ENCODE peak calls at places on chromosome 16, in eight cellular contexts. One of them, this sample, is unnamed.

GRCh38 chr16:12293017-12293618 is 316.6 kb downstream of the SNX29 start:
- DNase-seq in fibroblast of pulmonary artery: no peak
- DNase-seq in NCI-H1048: no peak
- DNase-seq in transverse colon: no peak
- DNase-seq in mesothelial cell of epicardium: no peak
- DNase-seq in A549: no peak
- DNase-seq in CD4-positive, alpha-beta T cell: no peak
- DNase-seq in ACHN: no peak
- DNase-seq in this sample: no peak

GRCh38 chr16:77723108-77723514 is 797 bp downstream of the NUDT7 start:
- DNase-seq in fibroblast of pulmonary artery: peak; percentile 74
- DNase-seq in NCI-H1048: no peak
- DNase-seq in transverse colon: peak; percentile 21
- DNase-seq in mesothelial cell of epicardium: no peak
- DNase-seq in A549: no peak
- DNase-seq in CD4-positive, alpha-beta T cell: no peak
- DNase-seq in ACHN: peak; percentile 40
- DNase-seq in this sample: no peak

GRCh38 chr16:68802190-68802589 is 41.1 kb upstream of the TANGO6 start:
- DNase-seq in fibroblast of pulmonary artery: peak; percentile 83
- DNase-seq in NCI-H1048: no peak
- DNase-seq in transverse colon: no peak
- DNase-seq in mesothelial cell of epicardium: no peak
- DNase-seq in A549: no peak
- DNase-seq in CD4-positive, alpha-beta T cell: no peak
- DNase-seq in ACHN: no peak
- DNase-seq in this sample: no peak

GRCh38 chr16:57132470-57132869 is 40.1 kb downstream of the CPNE2 start:
- DNase-seq in fibroblast of pulmonary artery: no peak
- DNase-seq in NCI-H1048: no peak
- DNase-seq in transverse colon: peak; percentile 90
- DNase-seq in mesothelial cell of epicardium: no peak
- DNase-seq in A549: no peak
- DNase-seq in CD4-positive, alpha-beta T cell: no peak
- DNase-seq in ACHN: no peak
- DNase-seq in this sample: no peak

GRCh38 chr16:89033796-89034572 is 57.0 kb upstream of the CBFA2T3 start:
- DNase-seq in fibroblast of pulmonary artery: no peak
- DNase-seq in NCI-H1048: no peak
- DNase-seq in transverse colon: no peak
- DNase-seq in mesothelial cell of epicardium: no peak
- DNase-seq in A549: no peak
- DNase-seq in CD4-positive, alpha-beta T cell: no peak
- DNase-seq in ACHN: no peak
- DNase-seq in this sample: no peak

GRCh38 chr16:30010817-30011504 is at the start of gene DOC2A:
- DNase-seq in fibroblast of pulmonary artery: no peak
- DNase-seq in NCI-H1048: no peak
- DNase-seq in transverse colon: no peak
- DNase-seq in mesothelial cell of epicardium: peak; percentile 65
- DNase-seq in A549: no peak
- DNase-seq in CD4-positive, alpha-beta T cell: peak; percentile 26
- DNase-seq in ACHN: no peak
- DNase-seq in this sample: no peak

GRCh38 chr16:4593069-4593468 is 21.6 kb downstream of the UBALD1 start:
- DNase-seq in fibroblast of pulmonary artery: no peak
- DNase-seq in NCI-H1048: no peak
- DNase-seq in transverse colon: no peak
- DNase-seq in mesothelial cell of epicardium: no peak
- DNase-seq in A549: no peak
- DNase-seq in CD4-positive, alpha-beta T cell: no peak
- DNase-seq in ACHN: no peak
- DNase-seq in this sample: no peak

GRCh38 chr16:69316595-69317034 is 5.5 kb downstream of the VPS4A start:
- DNase-seq in fibroblast of pulmonary artery: no peak
- DNase-seq in NCI-H1048: no peak
- DNase-seq in transverse colon: no peak
- DNase-seq in mesothelial cell of epicardium: no peak
- DNase-seq in A549: no peak
- DNase-seq in CD4-positive, alpha-beta T cell: no peak
- DNase-seq in ACHN: no peak
- DNase-seq in this sample: no peak

GRCh38 chr16:30372037-30372712 is 1.9 kb upstream of the TBC1D10B start:
- DNase-seq in fibroblast of pulmonary artery: no peak
- DNase-seq in NCI-H1048: no peak
- DNase-seq in transverse colon: no peak
- DNase-seq in mesothelial cell of epicardium: no peak
- DNase-seq in A549: no peak
- DNase-seq in CD4-positive, alpha-beta T cell: no peak
- DNase-seq in ACHN: no peak
- DNase-seq in this sample: no peak

GRCh38 chr16:17563340-17563739 is 92.6 kb upstream of the XYLT1 start:
- DNase-seq in fibroblast of pulmonary artery: no peak
- DNase-seq in NCI-H1048: no peak
- DNase-seq in transverse colon: no peak
- DNase-seq in mesothelial cell of epicardium: no peak
- DNase-seq in A549: no peak
- DNase-seq in CD4-positive, alpha-beta T cell: no peak
- DNase-seq in ACHN: no peak
- DNase-seq in this sample: no peak

GRCh38 chr16:66342294-66342900 is 24.1 kb upstream of the CDH5 start:
- DNase-seq in fibroblast of pulmonary artery: peak; percentile 39
- DNase-seq in NCI-H1048: no peak
- DNase-seq in transverse colon: no peak
- DNase-seq in mesothelial cell of epicardium: no peak
- DNase-seq in A549: peak; percentile 43
- DNase-seq in CD4-positive, alpha-beta T cell: no peak
- DNase-seq in ACHN: peak; percentile 39
- DNase-seq in this sample: no peak

GRCh38 chr16:82061861-82062525 is 26.9 kb downstream of the HSD17B2 start:
- DNase-seq in fibroblast of pulmonary artery: peak; percentile 37
- DNase-seq in NCI-H1048: no peak
- DNase-seq in transverse colon: no peak
- DNase-seq in mesothelial cell of epicardium: no peak
- DNase-seq in A549: peak; percentile 57
- DNase-seq in CD4-positive, alpha-beta T cell: no peak
- DNase-seq in ACHN: peak; percentile 60
- DNase-seq in this sample: no peak

GRCh38 chr16:15980329-15980728 is 30.9 kb downstream of the ABCC1 start:
- DNase-seq in fibroblast of pulmonary artery: no peak
- DNase-seq in NCI-H1048: no peak
- DNase-seq in transverse colon: no peak
- DNase-seq in mesothelial cell of epicardium: no peak
- DNase-seq in A549: no peak
- DNase-seq in CD4-positive, alpha-beta T cell: no peak
- DNase-seq in ACHN: no peak
- DNase-seq in this sample: no peak

GRCh38 chr16:75070055-75070841 is 46.3 kb downstream of the LDHD start:
- DNase-seq in fibroblast of pulmonary artery: no peak
- DNase-seq in NCI-H1048: no peak
- DNase-seq in transverse colon: no peak
- DNase-seq in mesothelial cell of epicardium: no peak
- DNase-seq in A549: peak; percentile 35
- DNase-seq in CD4-positive, alpha-beta T cell: no peak
- DNase-seq in ACHN: no peak
- DNase-seq in this sample: no peak

GRCh38 chr16:13316008-13316407 is 414.6 kb downstream of the SHISA9 start:
- DNase-seq in fibroblast of pulmonary artery: no peak
- DNase-seq in NCI-H1048: no peak
- DNase-seq in transverse colon: no peak
- DNase-seq in mesothelial cell of epicardium: no peak
- DNase-seq in A549: no peak
- DNase-seq in CD4-positive, alpha-beta T cell: no peak
- DNase-seq in ACHN: peak; percentile 13
- DNase-seq in this sample: peak; percentile 82

GRCh38 chr16:73717266-73718057 is 579.2 kb upstream of the PSMD7 start:
- DNase-seq in fibroblast of pulmonary artery: no peak
- DNase-seq in NCI-H1048: no peak
- DNase-seq in transverse colon: no peak
- DNase-seq in mesothelial cell of epicardium: no peak
- DNase-seq in A549: no peak
- DNase-seq in CD4-positive, alpha-beta T cell: no peak
- DNase-seq in ACHN: no peak
- DNase-seq in this sample: no peak

GRCh38 chr16:23400387-23400930 is 52.5 kb downstream of the COG7 start:
- DNase-seq in fibroblast of pulmonary artery: no peak
- DNase-seq in NCI-H1048: no peak
- DNase-seq in transverse colon: no peak
- DNase-seq in mesothelial cell of epicardium: no peak
- DNase-seq in A549: no peak
- DNase-seq in CD4-positive, alpha-beta T cell: no peak
- DNase-seq in ACHN: no peak
- DNase-seq in this sample: no peak

GRCh38 chr16:66250686-66251405 is 115.6 kb upstream of the CDH5 start:
- DNase-seq in fibroblast of pulmonary artery: peak; percentile 92
- DNase-seq in NCI-H1048: no peak
- DNase-seq in transverse colon: peak; percentile 48
- DNase-seq in mesothelial cell of epicardium: no peak
- DNase-seq in A549: no peak
- DNase-seq in CD4-positive, alpha-beta T cell: no peak
- DNase-seq in ACHN: no peak
- DNase-seq in this sample: no peak

GRCh38 chr16:46690281-46691178 is 1.1 kb downstream of the ORC6 start:
- DNase-seq in fibroblast of pulmonary artery: peak; percentile 49
- DNase-seq in NCI-H1048: no peak
- DNase-seq in transverse colon: peak; percentile 38
- DNase-seq in mesothelial cell of epicardium: no peak
- DNase-seq in A549: no peak
- DNase-seq in CD4-positive, alpha-beta T cell: no peak
- DNase-seq in ACHN: no peak
- DNase-seq in this sample: no peak

GRCh38 chr16:10728035-10728462 is 15.6 kb upstream of the NUBP1 start:
- DNase-seq in fibroblast of pulmonary artery: no peak
- DNase-seq in NCI-H1048: no peak
- DNase-seq in transverse colon: peak; percentile 42
- DNase-seq in mesothelial cell of epicardium: no peak
- DNase-seq in A549: no peak
- DNase-seq in CD4-positive, alpha-beta T cell: no peak
- DNase-seq in ACHN: no peak
- DNase-seq in this sample: no peak

GRCh38 chr16:31513126-31513525 is 4.9 kb upstream of the RUSF1 start:
- DNase-seq in fibroblast of pulmonary artery: peak; percentile 42
- DNase-seq in NCI-H1048: no peak
- DNase-seq in transverse colon: no peak
- DNase-seq in mesothelial cell of epicardium: no peak
- DNase-seq in A549: peak; percentile 18
- DNase-seq in CD4-positive, alpha-beta T cell: no peak
- DNase-seq in ACHN: peak; percentile 98
- DNase-seq in this sample: peak; percentile 11

GRCh38 chr16:85348921-85349334 is 236.7 kb upstream of the CIBAR2 start:
- DNase-seq in fibroblast of pulmonary artery: no peak
- DNase-seq in NCI-H1048: no peak
- DNase-seq in transverse colon: no peak
- DNase-seq in mesothelial cell of epicardium: no peak
- DNase-seq in A549: no peak
- DNase-seq in CD4-positive, alpha-beta T cell: no peak
- DNase-seq in ACHN: no peak
- DNase-seq in this sample: no peak

GRCh38 chr16:74892574-74893461 is 92.1 kb downstream of the WDR59 start:
- DNase-seq in fibroblast of pulmonary artery: no peak
- DNase-seq in NCI-H1048: no peak
- DNase-seq in transverse colon: no peak
- DNase-seq in mesothelial cell of epicardium: no peak
- DNase-seq in A549: no peak
- DNase-seq in CD4-positive, alpha-beta T cell: no peak
- DNase-seq in ACHN: no peak
- DNase-seq in this sample: no peak

GRCh38 chr16:19817875-19818274 is 66.8 kb downstream of the GPRC5B start:
- DNase-seq in fibroblast of pulmonary artery: no peak
- DNase-seq in NCI-H1048: no peak
- DNase-seq in transverse colon: no peak
- DNase-seq in mesothelial cell of epicardium: no peak
- DNase-seq in A549: no peak
- DNase-seq in CD4-positive, alpha-beta T cell: no peak
- DNase-seq in ACHN: no peak
- DNase-seq in this sample: no peak

GRCh38 chr16:87733190-87733589 is 32.6 kb downstream of the KLHDC4 start:
- DNase-seq in fibroblast of pulmonary artery: no peak
- DNase-seq in NCI-H1048: no peak
- DNase-seq in transverse colon: peak; percentile 17
- DNase-seq in mesothelial cell of epicardium: no peak
- DNase-seq in A549: no peak
- DNase-seq in CD4-positive, alpha-beta T cell: no peak
- DNase-seq in ACHN: no peak
- DNase-seq in this sample: no peak

GRCh38 chr16:11755022-11755760 is 12.5 kb upstream of the TXNDC11 start:
- DNase-seq in fibroblast of pulmonary artery: no peak
- DNase-seq in NCI-H1048: no peak
- DNase-seq in transverse colon: no peak
- DNase-seq in mesothelial cell of epicardium: no peak
- DNase-seq in A549: peak; percentile 47
- DNase-seq in CD4-positive, alpha-beta T cell: no peak
- DNase-seq in ACHN: peak; percentile 39
- DNase-seq in this sample: peak; percentile 27

GRCh38 chr16:4558026-4558425 is 1.9 kb downstream of the C16orf96 start:
- DNase-seq in fibroblast of pulmonary artery: no peak
- DNase-seq in NCI-H1048: no peak
- DNase-seq in transverse colon: no peak
- DNase-seq in mesothelial cell of epicardium: no peak
- DNase-seq in A549: no peak
- DNase-seq in CD4-positive, alpha-beta T cell: no peak
- DNase-seq in ACHN: no peak
- DNase-seq in this sample: no peak

GRCh38 chr16:80682435-80683070 is 121.8 kb downstream of the CDYL2 start:
- DNase-seq in fibroblast of pulmonary artery: peak; percentile 76
- DNase-seq in NCI-H1048: no peak
- DNase-seq in transverse colon: no peak
- DNase-seq in mesothelial cell of epicardium: no peak
- DNase-seq in A549: no peak
- DNase-seq in CD4-positive, alpha-beta T cell: no peak
- DNase-seq in ACHN: no peak
- DNase-seq in this sample: no peak

GRCh38 chr16:73019456-73020362 is 28.2 kb downstream of the ZFHX3 start:
- DNase-seq in fibroblast of pulmonary artery: peak; percentile 88
- DNase-seq in NCI-H1048: no peak
- DNase-seq in transverse colon: no peak
- DNase-seq in mesothelial cell of epicardium: no peak
- DNase-seq in A549: peak; percentile 89
- DNase-seq in CD4-positive, alpha-beta T cell: no peak
- DNase-seq in ACHN: peak; percentile 83
- DNase-seq in this sample: peak; percentile 51

GRCh38 chr16:67865318-67865717 is 7.5 kb upstream of the EDC4 start:
- DNase-seq in fibroblast of pulmonary artery: peak; percentile 53
- DNase-seq in NCI-H1048: no peak
- DNase-seq in transverse colon: peak; percentile 27
- DNase-seq in mesothelial cell of epicardium: no peak
- DNase-seq in A549: peak; percentile 72
- DNase-seq in CD4-positive, alpha-beta T cell: no peak
- DNase-seq in ACHN: peak; percentile 73
- DNase-seq in this sample: no peak

GRCh38 chr16:19559242-19559910 is 3.9 kb downstream of the VPS35L start:
- DNase-seq in fibroblast of pulmonary artery: peak; percentile 85
- DNase-seq in NCI-H1048: no peak
- DNase-seq in transverse colon: no peak
- DNase-seq in mesothelial cell of epicardium: no peak
- DNase-seq in A549: peak; percentile 67
- DNase-seq in CD4-positive, alpha-beta T cell: no peak
- DNase-seq in ACHN: peak; percentile 66
- DNase-seq in this sample: peak; percentile 28

GRCh38 chr16:48117217-48118105 is 38.3 kb downstream of the ABCC12 start:
- DNase-seq in fibroblast of pulmonary artery: peak; percentile 60
- DNase-seq in NCI-H1048: no peak
- DNase-seq in transverse colon: peak; percentile 23
- DNase-seq in mesothelial cell of epicardium: peak; percentile 81
- DNase-seq in A549: peak; percentile 81
- DNase-seq in CD4-positive, alpha-beta T cell: peak; percentile 20
- DNase-seq in ACHN: peak; percentile 73
- DNase-seq in this sample: peak; percentile 9

This sample was measured in kidney glomerular epithelial cell.